ENCODE peak calls at places on chromosomes 4 and X, in five cellular contexts. X, O, F, V and Q are unnamed samples.

GRCh38 chrX:3576886-3577516 is 136.4 kb downstream of the PRKX start:
- DNase-seq in X (no peak), O (no peak), F (no peak), V (no peak), Q (no peak)

GRCh38 chr4:24849662-24850280 is 54.4 kb downstream of the SOD3 start:
- DNase-seq in X (no peak), O (no peak), F (no peak), V (no peak), Q (no peak)

GRCh38 chrX:70434914-70435586 is 9.6 kb upstream of the DLG3 start:
- DNase-seq in X (no peak), O (no peak), F (no peak), V (no peak), Q (no peak)

GRCh38 chr4:120843840-120844527 is 78.5 kb downstream of the PRDM5 start:
- DNase-seq in X (no peak), O (no peak), F (no peak), V (no peak), Q (no peak)

GRCh38 chr4:7747062-7747385 is 192.6 kb downstream of the AFAP1 start:
- DNase-seq in X (no peak), O (peak), F (no peak), V (no peak), Q (no peak)

GRCh38 chrX:106903856-106904528 is 851 bp upstream of the RIPPLY1 start:
- DNase-seq in X (no peak), O (no peak), F (no peak), V (no peak), Q (no peak)

GRCh38 chr4:153233761-153234371 is 29.6 kb downstream of the TRIM2 start:
- DNase-seq in X (no peak), O (no peak), F (no peak), V (no peak), Q (no peak)

GRCh38 chrX:153649915-153650782 is 3.1 kb downstream of the DUSP9 start:
- DNase-seq in X (no peak), O (peak), F (no peak), V (no peak), Q (no peak)

GRCh38 chrX:154748712-154749339 is 2.1 kb downstream of the GAB3 start:
- DNase-seq in X (no peak), O (no peak), F (peak), V (peak), Q (peak)

GRCh38 chrX:12898073-12898472 is 8.3 kb upstream of the TLR8 start:
- DNase-seq in X (no peak), O (no peak), F (no peak), V (no peak), Q (no peak)

GRCh38 chrX:39451061-39451460 is 646.7 kb downstream of the BCOR start:
- DNase-seq in X (no peak), O (no peak), F (no peak), V (no peak), Q (no peak)

GRCh38 chr4:19857405-19857804 is 394.3 kb upstream of the SLIT2 start:
- DNase-seq in X (no peak), O (no peak), F (peak), V (no peak), Q (no peak)

GRCh38 chrX:22686138-22686541 is 313.6 kb upstream of the DDX53 start:
- DNase-seq in X (no peak), O (no peak), F (peak), V (no peak), Q (no peak)

GRCh38 chr4:7862561-7863200 is 77.0 kb downstream of the AFAP1 start:
- DNase-seq in X (no peak), O (no peak), F (no peak), V (no peak), Q (no peak)

GRCh38 chr4:150982557-150983233 is 32.4 kb downstream of the LRBA start:
- DNase-seq in X (no peak), O (no peak), F (no peak), V (no peak), Q (no peak)